ENCODE peak calls at places on chromosomes 16 and 17, in four cellular contexts. V is esophagus muscularis mucosa, E is sigmoid colon, X is stomach. Q is an unnamed sample.

GRCh38 chr17:78045316-78045715 is 83.2 kb downstream of the TMC6 start:
- DNase-seq in X (no peak), V (peak; percentile 78), E (no peak), Q (no peak)

GRCh38 chr17:58873926-58874325 is 118.3 kb downstream of the PPM1E start:
- DNase-seq in X (no peak), E (no peak), V (no peak), Q (no peak)

GRCh38 chr17:42135664-42136653 is 13.4 kb downstream of the HSPB9 start:
- DNase-seq in E (peak; percentile 78), X (peak; percentile 91), V (no peak), Q (no peak)

GRCh38 chr16:71507061-71507460 is 17.9 kb upstream of the ZNF19 start:
- DNase-seq in V (no peak), E (no peak), X (no peak), Q (no peak)

GRCh38 chr17:41975099-41976083 is 8.8 kb downstream of the CNP start:
- DNase-seq in E (no peak), V (no peak), X (no peak), Q (no peak)

GRCh38 chr16:84418056-84418849 is 49.9 kb downstream of the ATP2C2 start:
- DNase-seq in X (no peak), E (no peak), V (no peak), Q (no peak)

GRCh38 chr17:83079340-83079747 is at the start of gene METRNL:
- DNase-seq in V (no peak), E (peak; percentile 92), X (peak; percentile 83), Q (no peak)

GRCh38 chr16:89410794-89411309 is 79.5 kb downstream of the ANKRD11 start:
- DNase-seq in V (no peak), X (peak; percentile 89), E (peak; percentile 78), Q (no peak)

GRCh38 chr17:42179335-42179734 is 1.6 kb downstream of the KCNH4 start:
- DNase-seq in X (no peak), V (no peak), E (no peak), Q (no peak)

GRCh38 chr16:28569011-28569410 is 15.3 kb downstream of the SGF29 start:
- DNase-seq in X (no peak), V (no peak), E (no peak), Q (no peak)

GRCh38 chr16:79372504-79373184 is 227.9 kb downstream of the MAF start:
- DNase-seq in X (no peak), E (no peak), V (no peak), Q (no peak)

GRCh38 chr16:87635541-87636049 is 33.3 kb downstream of the JPH3 start:
- DNase-seq in X (peak; percentile 59), V (no peak), E (peak; percentile 77), Q (no peak)

GRCh38 chr17:64269687-64270649 is 6.9 kb upstream of the TEX2 start:
- DNase-seq in E (no peak), X (no peak), V (no peak), Q (no peak)

GRCh38 chr17:78879679-78880186 is 23.3 kb downstream of the CEP295NL start:
- DNase-seq in V (peak; percentile 95), X (no peak), E (peak; percentile 94), Q (no peak)

GRCh38 chr17:63950940-63951907 is 19.1 kb upstream of the CD79B start:
- DNase-seq in X (peak; percentile 71), V (no peak), E (no peak), Q (no peak)

GRCh38 chr16:83744521-83744981 is 63.2 kb upstream of the HSBP1 start:
- DNase-seq in E (peak; percentile 73), V (no peak), X (no peak), Q (no peak)

GRCh38 chr17:32226881-32227280 is 38.8 kb upstream of the RHBDL3 start:
- DNase-seq in X (no peak), V (no peak), E (no peak), Q (no peak)

GRCh38 chr17:79870540-79870939 is 31.3 kb upstream of the CBX4 start:
- DNase-seq in X (no peak), E (no peak), V (no peak), Q (no peak)

GRCh38 chr16:84925092-84925772 is 86.1 kb downstream of the ZDHHC7 start:
- DNase-seq in E (peak; percentile 68), V (no peak), X (peak; percentile 72), Q (no peak)

GRCh38 chr16:65339062-65339461 is 217.2 kb upstream of the CDH11 start:
- DNase-seq in V (no peak), X (no peak), E (no peak), Q (no peak)

GRCh38 chr16:88921603-88921995 is 55.1 kb upstream of the PABPN1L start:
- DNase-seq in X (no peak), E (no peak), V (no peak), Q (no peak)

GRCh38 chr16:67517661-67518423 is 10.8 kb upstream of the RIPOR1 start:
- DNase-seq in E (no peak), X (no peak), V (no peak), Q (no peak)

GRCh38 chr17:28174352-28175046 is 132.0 kb downstream of the NLK start:
- DNase-seq in E (no peak), V (no peak), X (no peak), Q (no peak)

GRCh38 chr17:22453181-22453580 is 760.9 kb downstream of the KCNJ18 start:
- DNase-seq in E (no peak), X (no peak), V (no peak), Q (peak; percentile 29)

GRCh38 chr17:52823155-52823554 is 664.6 kb upstream of the CA10 start:
- DNase-seq in E (no peak), V (no peak), X (no peak), Q (no peak)

GRCh38 chr16:68455631-68456030 is 7.3 kb upstream of the SMPD3 start:
- DNase-seq in E (no peak), X (no peak), V (no peak), Q (no peak)

GRCh38 chr17:46815474-46816353 is 2.8 kb downstream of the WNT3 start:
- DNase-seq in V (no peak), X (no peak), E (no peak), Q (no peak)

GRCh38 chr17:41496803-41497484 is 7.2 kb upstream of the KRT36 start:
- DNase-seq in E (no peak), V (no peak), X (peak; percentile 76), Q (no peak)

GRCh38 chr17:69358688-69359596 is 32.0 kb upstream of the ABCA5 start:
- DNase-seq in V (no peak), X (no peak), E (no peak), Q (no peak)
- TF ChIP-seq CTCF in V (no peak), X (no peak), E (no peak), Q (no peak)

GRCh38 chr17:8163978-8164814 is 1.4 kb upstream of the VAMP2 start:
- DNase-seq in E (peak; percentile 92), X (peak; percentile 55), V (no peak), Q (no peak)

GRCh38 chr17:8161289-8162231 is 1.2 kb downstream of the VAMP2 start:
- DNase-seq in V (no peak), E (peak; percentile 80), X (no peak), Q (no peak)

GRCh38 chr17:8164815-8165131 is 2.0 kb upstream of the VAMP2 start:
- DNase-seq in V (no peak), X (no peak), E (peak; percentile 63), Q (no peak)

GRCh38 chr17:8162232-8162996 is at the start of gene VAMP2:
- DNase-seq in E (peak; percentile 92), X (peak; percentile 86), V (no peak), Q (no peak)

GRCh38 chr17:8162997-8163977 is 539 bp upstream of the VAMP2 start:
- DNase-seq in X (no peak), E (peak; percentile 81), V (no peak), Q (peak; percentile 92)
- TF ChIP-seq POLR2AphosphoS5 in X (no peak), E (no peak), V (no peak), Q (no peak)

DNA sequence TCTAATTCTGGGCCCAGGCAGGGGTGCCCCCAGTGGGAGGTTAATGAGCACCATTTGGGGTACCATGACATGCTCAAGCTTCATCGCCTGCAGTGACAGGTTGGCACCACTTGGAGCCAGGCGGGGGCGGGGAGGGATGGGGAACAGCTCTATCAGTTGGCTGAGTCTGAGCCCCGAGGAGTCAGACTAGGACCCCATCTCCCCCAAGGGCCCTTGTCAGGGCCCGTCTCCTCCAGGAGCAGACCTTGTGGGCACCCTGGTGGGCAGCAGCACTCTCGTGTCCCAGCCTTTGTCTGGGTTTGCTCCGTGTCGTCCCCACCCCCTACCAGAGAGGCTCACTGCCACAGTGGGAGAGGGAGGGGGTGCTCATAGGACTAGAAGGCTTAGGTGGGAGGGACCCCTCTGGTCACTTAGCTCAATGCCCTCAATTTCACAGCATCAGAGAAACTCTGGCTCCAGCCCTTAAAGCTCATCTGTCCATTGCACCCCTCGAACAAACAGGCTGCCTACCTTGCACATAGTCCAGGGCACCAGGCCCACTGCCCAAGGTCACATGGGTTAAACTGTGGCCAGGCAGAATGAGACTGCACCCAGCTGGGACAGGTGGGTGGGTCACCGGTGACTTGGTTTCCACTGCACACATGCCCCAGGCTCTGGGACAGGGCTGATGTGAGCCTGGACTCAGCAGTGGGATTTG is 4.1 kb downstream of the PPP1R9B start:
- DNase-seq in X (no peak), E (no peak), V (no peak), Q (no peak)
- TF ChIP-seq CTCF in X (no peak), E (no peak), V (no peak), Q (no peak)

GRCh38 chr17:74864866-74865395 is 5.2 kb upstream of the GRIN2C start:
- DNase-seq in E (peak; percentile 87), V (peak; percentile 96), X (peak; percentile 75), Q (no peak)
- TF ChIP-seq POLR2AphosphoS5 in E (no peak), V (peak; percentile 47), X (no peak), Q (no peak)

GRCh38 chr17:81368623-81369022 is 26.6 kb upstream of the BAHCC1 start:
- DNase-seq in X (no peak), V (no peak), E (no peak), Q (no peak)

GRCh38 chr17:81370304-81370703 is 25.0 kb upstream of the BAHCC1 start:
- DNase-seq in V (no peak), E (no peak), X (no peak), Q (no peak)

GRCh38 chr17:81373536-81374160 is 21.6 kb upstream of the BAHCC1 start:
- DNase-seq in E (no peak), V (no peak), X (no peak), Q (no peak)

GRCh38 chr17:81374890-81375289 is 20.4 kb upstream of the BAHCC1 start:
- DNase-seq in X (no peak), V (no peak), E (no peak), Q (no peak)

DNA sequence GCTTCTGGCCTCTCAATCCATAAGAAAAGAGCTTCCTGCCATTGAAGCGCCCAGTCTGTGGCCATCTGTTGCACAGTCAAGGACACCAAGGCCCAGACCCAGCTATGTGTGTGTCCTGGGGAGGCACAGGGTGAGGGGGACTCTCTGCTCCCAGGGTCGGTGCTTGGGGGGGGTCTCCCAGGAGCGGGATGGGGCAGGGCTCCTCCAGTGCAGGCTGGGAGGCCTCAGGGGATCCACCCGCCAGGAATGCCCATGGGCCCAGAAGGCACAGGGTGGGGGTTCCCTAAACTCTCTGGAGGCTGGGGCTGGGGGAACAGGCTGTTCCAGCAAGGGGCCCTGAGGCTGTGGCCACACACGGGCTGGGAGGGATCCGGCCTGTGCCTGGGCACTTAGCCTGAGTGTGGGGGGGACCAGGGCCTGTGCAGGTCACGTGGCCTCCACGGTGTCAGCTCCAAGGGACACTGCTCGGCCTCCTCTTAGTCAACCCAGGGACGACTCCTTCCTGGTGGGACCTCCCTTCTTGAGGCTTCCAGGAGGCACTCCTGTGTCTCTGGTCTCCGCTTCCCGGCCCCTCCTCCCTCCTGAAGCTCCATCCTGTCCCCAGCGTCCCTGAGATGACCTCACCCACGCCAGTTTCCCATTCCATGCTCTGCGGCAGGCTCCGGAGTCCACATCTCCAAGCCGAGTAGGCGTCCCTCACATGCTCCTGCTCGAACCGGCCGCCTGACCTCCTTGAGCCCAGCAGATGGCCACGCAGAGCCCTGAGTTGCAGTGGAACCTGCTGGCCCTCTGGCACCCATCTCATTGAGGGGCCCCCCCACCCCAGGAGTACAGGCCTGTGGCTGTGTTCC is 23.1 kb upstream of the BAHCC1 start:
- DNase-seq in E (peak; percentile 78), X (no peak), V (no peak), Q (no peak)
- TF ChIP-seq CTCF in E (peak; percentile 14), X (no peak), V (no peak), Q (no peak)

GRCh38 chr17:56913867-56914640 is at the start of gene TRIM25:
- DNase-seq in V (peak; percentile 98), X (peak; percentile 94), E (peak; percentile 95), Q (peak; percentile 97)
- TF ChIP-seq POLR2AphosphoS5 in V (peak; percentile 92), X (peak; percentile 92), E (peak; percentile 97), Q (peak; percentile 99)